ENCODE peak calls at places on chromosomes 16 and 17, in nine cellular contexts. One of them, this sample, is unnamed.

GRCh38 chr16:66728804-66729203 is 22.6 kb downstream of the DYNC1LI2 start:
- DNase-seq in stimulated activated CD4-positive, alpha-beta T cell treated with anti-CD3 and anti-CD28 coated beads, Interleukin-4, amount 100 ng/mL, for 48 hours: no peak
- DNase-seq in AG09309: no peak
- DNase-seq in endothelial cell: no peak
- DNase-seq in RCC 7860: no peak
- DNase-seq in brain microvascular endothelial cell: no peak
- DNase-seq in activated T-cell treated with anti-CD3 and anti-CD28 coated beads for 1 hour: no peak
- DNase-seq in SW480: no peak
- DNase-seq in mammary epithelial cell: no peak
- DNase-seq in this sample: no peak

GRCh38 chr17:41024702-41025101 is 2.3 kb downstream of the KRTAP1-5 start:
- DNase-seq in RCC 7860: no peak
- DNase-seq in stimulated activated CD4-positive, alpha-beta T cell treated with anti-CD3 and anti-CD28 coated beads, Interleukin-4, amount 100 ng/mL, for 48 hours: no peak
- DNase-seq in SW480: no peak
- DNase-seq in mammary epithelial cell: no peak
- DNase-seq in AG09309: no peak
- DNase-seq in activated T-cell treated with anti-CD3 and anti-CD28 coated beads for 1 hour: no peak
- DNase-seq in endothelial cell: no peak
- DNase-seq in brain microvascular endothelial cell: peak
- DNase-seq in this sample: no peak

GRCh38 chr17:4562000-4562969 is 1.9 kb upstream of the GGT6 start:
- DNase-seq in mammary epithelial cell: no peak
- DNase-seq in brain microvascular endothelial cell: no peak
- DNase-seq in SW480: no peak
- DNase-seq in stimulated activated CD4-positive, alpha-beta T cell treated with anti-CD3 and anti-CD28 coated beads, Interleukin-4, amount 100 ng/mL, for 48 hours: no peak
- DNase-seq in AG09309: no peak
- DNase-seq in endothelial cell: no peak
- DNase-seq in activated T-cell treated with anti-CD3 and anti-CD28 coated beads for 1 hour: no peak
- DNase-seq in RCC 7860: no peak
- DNase-seq in this sample: peak

GRCh38 chr16:66553223-66553622 is 847 bp downstream of the CKLF start:
- DNase-seq in endothelial cell: no peak
- DNase-seq in brain microvascular endothelial cell: no peak
- DNase-seq in SW480: no peak
- DNase-seq in mammary epithelial cell: no peak
- DNase-seq in AG09309: no peak
- DNase-seq in activated T-cell treated with anti-CD3 and anti-CD28 coated beads for 1 hour: no peak
- DNase-seq in RCC 7860: no peak
- DNase-seq in stimulated activated CD4-positive, alpha-beta T cell treated with anti-CD3 and anti-CD28 coated beads, Interleukin-4, amount 100 ng/mL, for 48 hours: no peak
- DNase-seq in this sample: peak

GRCh38 chr16:87305505-87306391 is 11.4 kb downstream of the C16orf95 start:
- DNase-seq in RCC 7860: no peak
- DNase-seq in AG09309: no peak
- DNase-seq in activated T-cell treated with anti-CD3 and anti-CD28 coated beads for 1 hour: no peak
- DNase-seq in stimulated activated CD4-positive, alpha-beta T cell treated with anti-CD3 and anti-CD28 coated beads, Interleukin-4, amount 100 ng/mL, for 48 hours: no peak
- DNase-seq in SW480: peak
- DNase-seq in mammary epithelial cell: peak
- DNase-seq in brain microvascular endothelial cell: no peak
- DNase-seq in endothelial cell: no peak
- DNase-seq in this sample: no peak

GRCh38 chr16:65120811-65121721 is 797 bp downstream of the CDH11 start:
- DNase-seq in stimulated activated CD4-positive, alpha-beta T cell treated with anti-CD3 and anti-CD28 coated beads, Interleukin-4, amount 100 ng/mL, for 48 hours: no peak
- DNase-seq in AG09309: no peak
- DNase-seq in endothelial cell: peak
- DNase-seq in brain microvascular endothelial cell: no peak
- DNase-seq in SW480: no peak
- DNase-seq in mammary epithelial cell: peak
- DNase-seq in RCC 7860: no peak
- DNase-seq in activated T-cell treated with anti-CD3 and anti-CD28 coated beads for 1 hour: no peak
- DNase-seq in this sample: no peak

GRCh38 chr17:78950870-78951269 is 25.7 kb upstream of the TIMP2 start:
- DNase-seq in RCC 7860: no peak
- DNase-seq in endothelial cell: no peak
- DNase-seq in SW480: no peak
- DNase-seq in AG09309: no peak
- DNase-seq in stimulated activated CD4-positive, alpha-beta T cell treated with anti-CD3 and anti-CD28 coated beads, Interleukin-4, amount 100 ng/mL, for 48 hours: no peak
- DNase-seq in brain microvascular endothelial cell: no peak
- DNase-seq in mammary epithelial cell: no peak
- DNase-seq in activated T-cell treated with anti-CD3 and anti-CD28 coated beads for 1 hour: no peak
- DNase-seq in this sample: no peak

GRCh38 chr16:13372421-13372820 is 471.0 kb downstream of the SHISA9 start:
- DNase-seq in brain microvascular endothelial cell: no peak
- DNase-seq in AG09309: no peak
- DNase-seq in RCC 7860: no peak
- DNase-seq in stimulated activated CD4-positive, alpha-beta T cell treated with anti-CD3 and anti-CD28 coated beads, Interleukin-4, amount 100 ng/mL, for 48 hours: no peak
- DNase-seq in mammary epithelial cell: no peak
- DNase-seq in SW480: no peak
- DNase-seq in activated T-cell treated with anti-CD3 and anti-CD28 coated beads for 1 hour: no peak
- DNase-seq in endothelial cell: no peak
- DNase-seq in this sample: no peak

GRCh38 chr17:51427259-51428255 is 167.2 kb downstream of the UTP18 start:
- DNase-seq in AG09309: no peak
- DNase-seq in brain microvascular endothelial cell: no peak
- DNase-seq in SW480: no peak
- DNase-seq in mammary epithelial cell: no peak
- DNase-seq in activated T-cell treated with anti-CD3 and anti-CD28 coated beads for 1 hour: peak
- DNase-seq in stimulated activated CD4-positive, alpha-beta T cell treated with anti-CD3 and anti-CD28 coated beads, Interleukin-4, amount 100 ng/mL, for 48 hours: peak
- DNase-seq in RCC 7860: no peak
- DNase-seq in endothelial cell: peak
- DNase-seq in this sample: no peak

GRCh38 chr17:49830605-49831004 is 17.3 kb downstream of the TAC4 start:
- DNase-seq in stimulated activated CD4-positive, alpha-beta T cell treated with anti-CD3 and anti-CD28 coated beads, Interleukin-4, amount 100 ng/mL, for 48 hours: no peak
- DNase-seq in activated T-cell treated with anti-CD3 and anti-CD28 coated beads for 1 hour: no peak
- DNase-seq in SW480: no peak
- DNase-seq in mammary epithelial cell: no peak
- DNase-seq in endothelial cell: no peak
- DNase-seq in AG09309: no peak
- DNase-seq in brain microvascular endothelial cell: no peak
- DNase-seq in RCC 7860: peak
- DNase-seq in this sample: no peak

GRCh38 chr17:74343526-74344284 is 17.7 kb downstream of the KIF19 start:
- DNase-seq in activated T-cell treated with anti-CD3 and anti-CD28 coated beads for 1 hour: no peak
- DNase-seq in brain microvascular endothelial cell: no peak
- DNase-seq in RCC 7860: no peak
- DNase-seq in mammary epithelial cell: no peak
- DNase-seq in stimulated activated CD4-positive, alpha-beta T cell treated with anti-CD3 and anti-CD28 coated beads, Interleukin-4, amount 100 ng/mL, for 48 hours: no peak
- DNase-seq in endothelial cell: no peak
- DNase-seq in SW480: no peak
- DNase-seq in AG09309: no peak
- DNase-seq in this sample: no peak

GRCh38 chr16:56423584-56424403 is 1.6 kb downstream of the AMFR start:
- DNase-seq in AG09309: no peak
- DNase-seq in mammary epithelial cell: no peak
- DNase-seq in stimulated activated CD4-positive, alpha-beta T cell treated with anti-CD3 and anti-CD28 coated beads, Interleukin-4, amount 100 ng/mL, for 48 hours: no peak
- DNase-seq in brain microvascular endothelial cell: no peak
- DNase-seq in SW480: peak
- DNase-seq in endothelial cell: no peak
- DNase-seq in activated T-cell treated with anti-CD3 and anti-CD28 coated beads for 1 hour: no peak
- DNase-seq in RCC 7860: no peak
- DNase-seq in this sample: no peak

GRCh38 chr17:43880420-43880991 is 26.8 kb downstream of the MPP2 start:
- DNase-seq in brain microvascular endothelial cell: no peak
- DNase-seq in RCC 7860: no peak
- DNase-seq in stimulated activated CD4-positive, alpha-beta T cell treated with anti-CD3 and anti-CD28 coated beads, Interleukin-4, amount 100 ng/mL, for 48 hours: peak
- DNase-seq in SW480: peak
- DNase-seq in activated T-cell treated with anti-CD3 and anti-CD28 coated beads for 1 hour: peak
- DNase-seq in AG09309: no peak
- DNase-seq in mammary epithelial cell: peak
- DNase-seq in endothelial cell: peak
- DNase-seq in this sample: peak

GRCh38 chr17:3557768-3558583 is at the start of gene TRPV3:
- DNase-seq in activated T-cell treated with anti-CD3 and anti-CD28 coated beads for 1 hour: peak
- DNase-seq in endothelial cell: no peak
- DNase-seq in mammary epithelial cell: peak
- DNase-seq in SW480: peak
- DNase-seq in AG09309: no peak
- DNase-seq in stimulated activated CD4-positive, alpha-beta T cell treated with anti-CD3 and anti-CD28 coated beads, Interleukin-4, amount 100 ng/mL, for 48 hours: peak
- DNase-seq in brain microvascular endothelial cell: no peak
- DNase-seq in RCC 7860: no peak
- DNase-seq in this sample: peak

GRCh38 chr17:44807817-44808155 is 22.3 kb downstream of the GJC1 start:
- DNase-seq in activated T-cell treated with anti-CD3 and anti-CD28 coated beads for 1 hour: no peak
- DNase-seq in AG09309: no peak
- DNase-seq in SW480: no peak
- DNase-seq in mammary epithelial cell: no peak
- DNase-seq in endothelial cell: no peak
- DNase-seq in stimulated activated CD4-positive, alpha-beta T cell treated with anti-CD3 and anti-CD28 coated beads, Interleukin-4, amount 100 ng/mL, for 48 hours: no peak
- DNase-seq in brain microvascular endothelial cell: no peak
- DNase-seq in RCC 7860: no peak
- DNase-seq in this sample: no peak

GRCh38 chr17:234163-235047 is 53.0 kb upstream of the DOC2B start:
- DNase-seq in endothelial cell: no peak
- DNase-seq in SW480: no peak
- DNase-seq in RCC 7860: no peak
- DNase-seq in stimulated activated CD4-positive, alpha-beta T cell treated with anti-CD3 and anti-CD28 coated beads, Interleukin-4, amount 100 ng/mL, for 48 hours: no peak
- DNase-seq in activated T-cell treated with anti-CD3 and anti-CD28 coated beads for 1 hour: no peak
- DNase-seq in brain microvascular endothelial cell: no peak
- DNase-seq in mammary epithelial cell: no peak
- DNase-seq in AG09309: peak
- DNase-seq in this sample: no peak

GRCh38 chr16:81830845-81831600 is 51.9 kb downstream of the PLCG2 start:
- DNase-seq in mammary epithelial cell: no peak
- DNase-seq in stimulated activated CD4-positive, alpha-beta T cell treated with anti-CD3 and anti-CD28 coated beads, Interleukin-4, amount 100 ng/mL, for 48 hours: no peak
- DNase-seq in SW480: no peak
- DNase-seq in AG09309: no peak
- DNase-seq in brain microvascular endothelial cell: no peak
- DNase-seq in endothelial cell: no peak
- DNase-seq in RCC 7860: no peak
- DNase-seq in activated T-cell treated with anti-CD3 and anti-CD28 coated beads for 1 hour: no peak
- DNase-seq in this sample: no peak

GRCh38 chr16:68350951-68351350 is 40.1 kb downstream of the PRMT7 start:
- DNase-seq in SW480: no peak
- DNase-seq in activated T-cell treated with anti-CD3 and anti-CD28 coated beads for 1 hour: no peak
- DNase-seq in endothelial cell: no peak
- DNase-seq in RCC 7860: no peak
- DNase-seq in stimulated activated CD4-positive, alpha-beta T cell treated with anti-CD3 and anti-CD28 coated beads, Interleukin-4, amount 100 ng/mL, for 48 hours: no peak
- DNase-seq in mammary epithelial cell: no peak
- DNase-seq in brain microvascular endothelial cell: no peak
- DNase-seq in AG09309: no peak
- DNase-seq in this sample: no peak

GRCh38 chr17:42908872-42909700 is 8.5 kb downstream of the G6PC1 start:
- DNase-seq in RCC 7860: no peak
- DNase-seq in activated T-cell treated with anti-CD3 and anti-CD28 coated beads for 1 hour: no peak
- DNase-seq in SW480: no peak
- DNase-seq in AG09309: no peak
- DNase-seq in mammary epithelial cell: no peak
- DNase-seq in stimulated activated CD4-positive, alpha-beta T cell treated with anti-CD3 and anti-CD28 coated beads, Interleukin-4, amount 100 ng/mL, for 48 hours: no peak
- DNase-seq in brain microvascular endothelial cell: no peak
- DNase-seq in endothelial cell: no peak
- DNase-seq in this sample: no peak

GRCh38 chr17:1562178-1562643 is 381 bp downstream of the PITPNA start:
- DNase-seq in mammary epithelial cell: no peak
- DNase-seq in SW480: no peak
- DNase-seq in RCC 7860: no peak
- DNase-seq in endothelial cell: no peak
- DNase-seq in stimulated activated CD4-positive, alpha-beta T cell treated with anti-CD3 and anti-CD28 coated beads, Interleukin-4, amount 100 ng/mL, for 48 hours: no peak
- DNase-seq in AG09309: no peak
- DNase-seq in activated T-cell treated with anti-CD3 and anti-CD28 coated beads for 1 hour: no peak
- DNase-seq in brain microvascular endothelial cell: no peak
- DNase-seq in this sample: no peak